ENCODE peak calls at places on chromosomes 3 and 15, in eight cellular contexts. One of them, this sample, is unnamed.

GRCh38 chr15:25725758-25726157 is 137.4 kb downstream of the ATP10A start:
- DNase-seq in A673: no peak
- DNase-seq in endothelial cell of umbilical vein: no peak
- DNase-seq in aorta: peak; percentile 29
- DNase-seq in OCI-LY7: no peak
- DNase-seq in PC-3: no peak
- DNase-seq in suprapubic skin: no peak
- DNase-seq in cardiac muscle cell: no peak
- DNase-seq in this sample: no peak

GRCh38 chr3:197369545-197369944 is 71.1 kb upstream of the DLG1 start:
- DNase-seq in A673: no peak
- DNase-seq in endothelial cell of umbilical vein: no peak
- DNase-seq in aorta: no peak
- DNase-seq in OCI-LY7: no peak
- DNase-seq in PC-3: no peak
- DNase-seq in suprapubic skin: no peak
- DNase-seq in cardiac muscle cell: no peak
- DNase-seq in this sample: no peak

GRCh38 chr15:78913012-78913411 is 31.8 kb downstream of the CTSH start:
- DNase-seq in A673: no peak
- DNase-seq in endothelial cell of umbilical vein: no peak
- DNase-seq in aorta: no peak
- DNase-seq in OCI-LY7: no peak
- DNase-seq in PC-3: no peak
- DNase-seq in suprapubic skin: no peak
- DNase-seq in cardiac muscle cell: no peak
- DNase-seq in this sample: no peak

GRCh38 chr15:60414016-60414682 is 16.4 kb upstream of the ANXA2 start:
- DNase-seq in A673: no peak
- DNase-seq in endothelial cell of umbilical vein: peak; percentile 12
- DNase-seq in aorta: no peak
- DNase-seq in OCI-LY7: no peak
- DNase-seq in PC-3: peak; percentile 81
- DNase-seq in suprapubic skin: no peak
- DNase-seq in cardiac muscle cell: no peak
- DNase-seq in this sample: no peak

GRCh38 chr3:186821429-186822367 is 15.4 kb upstream of the RFC4 start:
- DNase-seq in A673: peak; percentile 76
- DNase-seq in endothelial cell of umbilical vein: peak; percentile 61
- DNase-seq in aorta: no peak
- DNase-seq in OCI-LY7: peak; percentile 75
- DNase-seq in PC-3: peak; percentile 80
- DNase-seq in suprapubic skin: no peak
- DNase-seq in cardiac muscle cell: peak; percentile 57
- DNase-seq in this sample: no peak

GRCh38 chr15:32718822-32719716 is 1.3 kb downstream of the GREM1 start:
- DNase-seq in A673: no peak
- DNase-seq in endothelial cell of umbilical vein: no peak
- DNase-seq in aorta: no peak
- DNase-seq in OCI-LY7: no peak
- DNase-seq in PC-3: peak; percentile 16
- DNase-seq in suprapubic skin: no peak
- DNase-seq in cardiac muscle cell: peak; percentile 51
- DNase-seq in this sample: peak; percentile 68

GRCh38 chr15:52236015-52236414 is 44.8 kb upstream of the GNB5 start:
- DNase-seq in A673: peak; percentile 30
- DNase-seq in endothelial cell of umbilical vein: no peak
- DNase-seq in aorta: no peak
- DNase-seq in OCI-LY7: no peak
- DNase-seq in PC-3: no peak
- DNase-seq in suprapubic skin: no peak
- DNase-seq in cardiac muscle cell: no peak
- DNase-seq in this sample: no peak

GRCh38 chr3:185584681-185585080 is 1.4 kb upstream of the SENP2 start:
- DNase-seq in A673: no peak
- DNase-seq in endothelial cell of umbilical vein: no peak
- DNase-seq in aorta: no peak
- DNase-seq in OCI-LY7: no peak
- DNase-seq in PC-3: no peak
- DNase-seq in suprapubic skin: no peak
- DNase-seq in cardiac muscle cell: no peak
- DNase-seq in this sample: no peak

GRCh38 chr15:67077641-67078215 is 12.3 kb downstream of the SMAD3 start:
- DNase-seq in A673: no peak
- DNase-seq in endothelial cell of umbilical vein: no peak
- DNase-seq in aorta: no peak
- DNase-seq in OCI-LY7: peak; percentile 57
- DNase-seq in PC-3: no peak
- DNase-seq in suprapubic skin: no peak
- DNase-seq in cardiac muscle cell: no peak
- DNase-seq in this sample: no peak

GRCh38 chr3:42539871-42540714 is 37.6 kb downstream of the VIPR1 start:
- DNase-seq in A673: peak; percentile 1
- DNase-seq in endothelial cell of umbilical vein: no peak
- DNase-seq in aorta: no peak
- DNase-seq in OCI-LY7: peak; percentile 65
- DNase-seq in PC-3: peak; percentile 78
- DNase-seq in suprapubic skin: no peak
- DNase-seq in cardiac muscle cell: peak; percentile 72
- DNase-seq in this sample: no peak

GRCh38 chr15:80779658-80780415 is 667 bp downstream of the CEMIP start:
- DNase-seq in A673: peak; percentile 31
- DNase-seq in endothelial cell of umbilical vein: peak; percentile 19
- DNase-seq in aorta: no peak
- DNase-seq in OCI-LY7: no peak
- DNase-seq in PC-3: peak; percentile 48
- DNase-seq in suprapubic skin: no peak
- DNase-seq in cardiac muscle cell: peak; percentile 42
- DNase-seq in this sample: no peak

GRCh38 chr3:168047190-168047795 is 48.4 kb downstream of the GOLIM4 start:
- DNase-seq in A673: peak; percentile 88
- DNase-seq in endothelial cell of umbilical vein: peak; percentile 83
- DNase-seq in aorta: no peak
- DNase-seq in OCI-LY7: peak; percentile 89
- DNase-seq in PC-3: peak; percentile 90
- DNase-seq in suprapubic skin: no peak
- DNase-seq in cardiac muscle cell: peak; percentile 78
- DNase-seq in this sample: no peak

GRCh38 chr15:83658406-83658805 is 4.5 kb downstream of the ADAMTSL3 start:
- DNase-seq in A673: no peak
- DNase-seq in endothelial cell of umbilical vein: no peak
- DNase-seq in aorta: no peak
- DNase-seq in OCI-LY7: no peak
- DNase-seq in PC-3: no peak
- DNase-seq in suprapubic skin: no peak
- DNase-seq in cardiac muscle cell: no peak
- DNase-seq in this sample: no peak

GRCh38 chr15:70165811-70166284 is 68.1 kb upstream of the TLE3 start:
- DNase-seq in A673: no peak
- DNase-seq in endothelial cell of umbilical vein: peak; percentile 46
- DNase-seq in aorta: peak; percentile 81
- DNase-seq in OCI-LY7: no peak
- DNase-seq in PC-3: no peak
- DNase-seq in suprapubic skin: peak; percentile 60
- DNase-seq in cardiac muscle cell: no peak
- DNase-seq in this sample: no peak

GRCh38 chr3:179063945-179064560 is 7.6 kb downstream of the ZMAT3 start:
- DNase-seq in A673: no peak
- DNase-seq in endothelial cell of umbilical vein: no peak
- DNase-seq in aorta: no peak
- DNase-seq in OCI-LY7: no peak
- DNase-seq in PC-3: peak; percentile 71
- DNase-seq in suprapubic skin: no peak
- DNase-seq in cardiac muscle cell: no peak
- DNase-seq in this sample: no peak

GRCh38 chr3:146709969-146710368 is 104.8 kb upstream of the PLSCR5 start:
- DNase-seq in A673: no peak
- DNase-seq in endothelial cell of umbilical vein: no peak
- DNase-seq in aorta: no peak
- DNase-seq in OCI-LY7: no peak
- DNase-seq in PC-3: peak; percentile 38
- DNase-seq in suprapubic skin: no peak
- DNase-seq in cardiac muscle cell: no peak
- DNase-seq in this sample: no peak

GRCh38 chr3:45567730-45568172 is 26.8 kb upstream of the LIMD1 start:
- DNase-seq in A673: no peak
- DNase-seq in endothelial cell of umbilical vein: no peak
- DNase-seq in aorta: no peak
- DNase-seq in OCI-LY7: peak; percentile 52
- DNase-seq in PC-3: no peak
- DNase-seq in suprapubic skin: no peak
- DNase-seq in cardiac muscle cell: no peak
- DNase-seq in this sample: no peak

GRCh38 chr15:74780983-74781672 is 752 bp upstream of the CSK start:
- DNase-seq in A673: peak; percentile 67
- DNase-seq in endothelial cell of umbilical vein: no peak
- DNase-seq in aorta: peak; percentile 66
- DNase-seq in OCI-LY7: peak; percentile 60
- DNase-seq in PC-3: no peak
- DNase-seq in suprapubic skin: no peak
- DNase-seq in cardiac muscle cell: peak; percentile 69
- DNase-seq in this sample: peak; percentile 69

DNA sequence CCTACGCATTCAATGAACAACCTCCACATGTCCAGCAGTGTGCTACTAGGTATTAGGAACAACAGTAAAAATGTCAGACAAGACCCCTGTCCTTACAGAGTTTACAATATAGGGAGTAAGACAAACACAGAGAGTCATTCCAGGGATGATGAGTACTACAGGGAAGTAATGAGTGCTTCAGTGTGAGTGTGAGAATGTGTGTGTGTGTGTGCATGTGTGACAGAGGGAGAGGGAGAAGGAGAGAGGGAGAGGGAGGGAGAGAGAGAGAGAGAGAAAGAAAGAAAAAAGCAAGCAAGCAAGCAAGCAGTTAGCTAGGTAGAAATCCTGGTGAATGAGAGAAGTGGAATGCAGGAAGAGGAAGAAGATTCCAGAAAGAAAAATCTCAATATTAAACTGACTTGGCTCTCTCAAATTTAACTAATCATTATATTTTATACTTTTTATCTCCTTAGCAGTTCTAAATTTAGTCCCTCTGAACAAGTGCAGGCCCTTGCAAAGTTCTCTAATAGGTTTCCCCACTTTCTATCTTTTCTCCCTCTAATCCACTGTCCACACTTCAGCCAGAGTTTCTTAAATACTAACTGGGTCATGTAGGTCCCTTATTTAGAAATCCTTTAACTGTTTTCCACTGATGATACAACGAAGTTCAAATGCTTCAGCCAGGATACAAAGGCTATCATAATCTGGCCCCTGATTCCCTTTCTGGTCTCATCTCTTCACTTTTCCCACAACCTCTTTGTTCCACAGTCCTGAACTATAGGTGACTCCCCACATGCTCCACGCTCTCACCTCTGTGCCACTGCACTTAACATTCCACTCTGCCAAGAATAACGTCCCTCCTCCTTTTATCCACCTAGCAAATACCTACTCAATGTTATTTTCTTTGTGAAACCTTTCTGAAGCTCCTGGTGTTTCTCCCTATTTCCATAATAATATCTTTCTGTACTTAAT is 10.3 kb downstream of the DCBLD2 start:
- DNase-seq in A673: no peak
- DNase-seq in endothelial cell of umbilical vein: peak; percentile 35
- DNase-seq in aorta: no peak
- DNase-seq in OCI-LY7: no peak
- DNase-seq in PC-3: no peak
- DNase-seq in suprapubic skin: no peak
- DNase-seq in cardiac muscle cell: peak; percentile 50
- DNase-seq in this sample: no peak
- H3K27ac ChIP-seq in A673: no peak overlapping the region
- H3K27ac ChIP-seq in endothelial cell of umbilical vein: no peak overlapping the region
- H3K27ac ChIP-seq in aorta: no peak overlapping the region
- H3K27ac ChIP-seq in OCI-LY7: no peak overlapping the region
- H3K27ac ChIP-seq in PC-3: peak overlapping the region; percentile 13
- H3K27ac ChIP-seq in suprapubic skin: no peak overlapping the region
- H3K27ac ChIP-seq in cardiac muscle cell: peak overlapping the region; percentile 91
- H3K27ac ChIP-seq in this sample: peak overlapping the region; percentile 78

GRCh38 chr3:18297131-18297530 is 128.0 kb downstream of the SATB1 start:
- DNase-seq in A673: no peak
- DNase-seq in endothelial cell of umbilical vein: no peak
- DNase-seq in aorta: no peak
- DNase-seq in OCI-LY7: no peak
- DNase-seq in PC-3: no peak
- DNase-seq in suprapubic skin: no peak
- DNase-seq in cardiac muscle cell: no peak
- DNase-seq in this sample: no peak
- H3K4me3 ChIP-seq in A673: no peak overlapping the region
- H3K4me3 ChIP-seq in endothelial cell of umbilical vein: no peak overlapping the region
- H3K4me3 ChIP-seq in aorta: no peak overlapping the region
- H3K4me3 ChIP-seq in OCI-LY7: no peak overlapping the region
- H3K4me3 ChIP-seq in PC-3: no peak overlapping the region
- H3K4me3 ChIP-seq in suprapubic skin: no peak overlapping the region
- H3K4me3 ChIP-seq in cardiac muscle cell: no peak overlapping the region
- H3K4me3 ChIP-seq in this sample: no peak overlapping the region

GRCh38 chr3:129104498-129105079 is 17.0 kb downstream of the RAB43 start:
- DNase-seq in A673: no peak
- DNase-seq in endothelial cell of umbilical vein: no peak
- DNase-seq in aorta: no peak
- DNase-seq in OCI-LY7: no peak
- DNase-seq in PC-3: no peak
- DNase-seq in suprapubic skin: no peak
- DNase-seq in cardiac muscle cell: no peak
- DNase-seq in this sample: no peak

GRCh38 chr3:129106866-129107565 is 14.6 kb downstream of the RAB43 start:
- DNase-seq in A673: no peak
- DNase-seq in endothelial cell of umbilical vein: no peak
- DNase-seq in aorta: peak; percentile 25
- DNase-seq in OCI-LY7: no peak
- DNase-seq in PC-3: no peak
- DNase-seq in suprapubic skin: no peak
- DNase-seq in cardiac muscle cell: no peak
- DNase-seq in this sample: no peak

GRCh38 chr3:129107793-129108192 is 13.8 kb downstream of the RAB43 start:
- DNase-seq in A673: no peak
- DNase-seq in endothelial cell of umbilical vein: no peak
- DNase-seq in aorta: peak; percentile 17
- DNase-seq in OCI-LY7: no peak
- DNase-seq in PC-3: no peak
- DNase-seq in suprapubic skin: no peak
- DNase-seq in cardiac muscle cell: no peak
- DNase-seq in this sample: no peak

GRCh38 chr3:129105862-129106261 is 15.7 kb downstream of the RAB43 start:
- DNase-seq in A673: no peak
- DNase-seq in endothelial cell of umbilical vein: no peak
- DNase-seq in aorta: peak; percentile 17
- DNase-seq in OCI-LY7: no peak
- DNase-seq in PC-3: no peak
- DNase-seq in suprapubic skin: no peak
- DNase-seq in cardiac muscle cell: no peak
- DNase-seq in this sample: no peak

GRCh38 chr3:129106320-129106719 is 15.3 kb downstream of the RAB43 start:
- DNase-seq in A673: no peak
- DNase-seq in endothelial cell of umbilical vein: no peak
- DNase-seq in aorta: peak; percentile 38
- DNase-seq in OCI-LY7: no peak
- DNase-seq in PC-3: peak; percentile 3
- DNase-seq in suprapubic skin: no peak
- DNase-seq in cardiac muscle cell: no peak
- DNase-seq in this sample: no peak
- H3K4me1 ChIP-seq in A673: no peaks in the 10 kb centered on the region
- H3K4me1 ChIP-seq in endothelial cell of umbilical vein: no peaks in the 10 kb centered on the region
- H3K4me1 ChIP-seq in aorta: no peaks in the 10 kb centered on the region
- H3K4me1 ChIP-seq in OCI-LY7: no peaks in the 10 kb centered on the region
- H3K4me1 ChIP-seq in PC-3: no peaks in the 10 kb centered on the region
- H3K4me1 ChIP-seq in suprapubic skin: no peaks in the 10 kb centered on the region
- H3K4me1 ChIP-seq in cardiac muscle cell: peaks cover 9% of the 10 kb centered on the region
- H3K4me1 ChIP-seq in this sample: no peaks in the 10 kb centered on the region

GRCh38 chr3:182683335-182684257 is 109.7 kb upstream of the ATP11B start:
- DNase-seq in A673: peak; percentile 84
- DNase-seq in endothelial cell of umbilical vein: peak; percentile 84
- DNase-seq in aorta: peak; percentile 47
- DNase-seq in OCI-LY7: peak; percentile 77
- DNase-seq in PC-3: peak; percentile 93
- DNase-seq in suprapubic skin: no peak
- DNase-seq in cardiac muscle cell: peak; percentile 82
- DNase-seq in this sample: no peak
- H3K27ac ChIP-seq in A673: no peak overlapping the region
- H3K27ac ChIP-seq in endothelial cell of umbilical vein: no peak overlapping the region
- H3K27ac ChIP-seq in aorta: no peak overlapping the region
- H3K27ac ChIP-seq in OCI-LY7: peak overlapping the region; percentile 54
- H3K27ac ChIP-seq in PC-3: no peak overlapping the region
- H3K27ac ChIP-seq in suprapubic skin: no peak overlapping the region
- H3K27ac ChIP-seq in cardiac muscle cell: no peak overlapping the region
- H3K27ac ChIP-seq in this sample: peak overlapping the region; percentile 28

This sample was measured in RWPE2.